ENCODE peak calls at places on chromosome 18, in five cellular contexts. X, K, S, M and R are unnamed samples.
A peak's percentile ranks its signal among the peaks of the same experiment; 100 is the strongest.

GRCh38 chr18:77766421-77766820 is 516.8 kb downstream of the GALR1 start:
- DNase-seq in X (no peak), K (no peak), S (no peak), M (no peak), R (no peak)

GRCh38 chr18:22466608-22467390 is 49.1 kb upstream of the CTAGE1 start:
- DNase-seq in X (no peak), K (no peak), S (peak; percentile 81), M (peak; percentile 24), R (peak; percentile 53)

GRCh38 chr18:76573325-76574025 is 78.4 kb upstream of the ZNF516 start:
- DNase-seq in X (no peak), K (no peak), S (peak; percentile 87), M (peak; percentile 25), R (no peak)

GRCh38 chr18:58335821-58336220 is 291.8 kb downstream of the NEDD4L start:
- DNase-seq in X (no peak), K (no peak), S (no peak), M (no peak), R (no peak)

GRCh38 chr18:79542876-79543750 is 136.5 kb upstream of the CTDP1 start:
- DNase-seq in X (peak; percentile 30), K (no peak), S (no peak), M (no peak), R (peak; percentile 17)

GRCh38 chr18:934518-935123 is 29.9 kb downstream of the ADCYAP1 start:
- DNase-seq in X (no peak), K (no peak), S (no peak), M (no peak), R (no peak)

GRCh38 chr18:23619388-23619873 is 33.1 kb upstream of the NPC1 start:
- DNase-seq in X (no peak), K (no peak), S (peak; percentile 55), M (no peak), R (peak; percentile 38)

GRCh38 chr18:35076556-35076955 is 35.3 kb downstream of the MAPRE2 start:
- DNase-seq in X (no peak), K (no peak), S (peak; percentile 56), M (no peak), R (no peak)

GRCh38 chr18:74407888-74408287 is 49.2 kb downstream of the DIPK1C start:
- DNase-seq in X (no peak), K (no peak), S (no peak), M (no peak), R (no peak)

GRCh38 chr18:9419956-9420631 is 55.2 kb upstream of the RALBP1 start:
- DNase-seq in X (no peak), K (no peak), S (peak; percentile 14), M (no peak), R (no peak)

GRCh38 chr18:50009772-50010171 is 185.2 kb downstream of the MYO5B start:
- DNase-seq in X (no peak), K (peak; percentile 32), S (peak; percentile 31), M (peak; percentile 21), R (no peak)

GRCh38 chr18:62938006-62938405 is 222.7 kb downstream of the PHLPP1 start:
- DNase-seq in X (no peak), K (no peak), S (peak; percentile 52), M (no peak), R (no peak)

GRCh38 chr18:8778824-8779223 is 73.5 kb downstream of the MTCL1 start:
- DNase-seq in X (no peak), K (no peak), S (no peak), M (no peak), R (no peak)

GRCh38 chr18:47522359-47522758 is 270.9 kb upstream of the SKOR2 start:
- DNase-seq in X (no peak), K (no peak), S (no peak), M (no peak), R (no peak)

GRCh38 chr18:66632771-66633170 is 28.9 kb upstream of the CDH19 start:
- DNase-seq in X (no peak), K (no peak), S (no peak), M (no peak), R (no peak)

GRCh38 chr18:43932140-43932539 is 654.9 kb upstream of the SYT4 start:
- DNase-seq in X (no peak), K (no peak), S (peak; percentile 67), M (no peak), R (no peak)

GRCh38 chr18:22828171-22828570 is 105.0 kb upstream of the RBBP8 start:
- DNase-seq in X (no peak), K (no peak), S (peak; percentile 62), M (no peak), R (no peak)

GRCh38 chr18:26458526-26459232 is 89.7 kb downstream of the KCTD1 start:
- DNase-seq in X (no peak), K (no peak), S (peak; percentile 76), M (no peak), R (no peak)

GRCh38 chr18:55376387-55376786 is 211.6 kb downstream of the TCF4 start:
- DNase-seq in X (no peak), K (no peak), S (no peak), M (no peak), R (no peak)

GRCh38 chr18:23193727-23194126 is 58.4 kb downstream of the CABLES1 start:
- DNase-seq in X (no peak), K (no peak), S (no peak), M (no peak), R (no peak)

GRCh38 chr18:79434611-79435010 is 38.9 kb downstream of the NFATC1 start:
- DNase-seq in X (no peak), K (no peak), S (no peak), M (no peak), R (no peak)

GRCh38 chr18:9682572-9682971 is 25.5 kb upstream of the RAB31 start:
- DNase-seq in X (no peak), K (no peak), S (no peak), M (no peak), R (no peak)

GRCh38 chr18:24601624-24602023 is 141.2 kb downstream of the HRH4 start:
- DNase-seq in X (no peak), K (no peak), S (no peak), M (no peak), R (no peak)

GRCh38 chr18:55585586-55586521 is 2.1 kb downstream of the TCF4 start:
- DNase-seq in X (peak; percentile 58), K (no peak), S (peak; percentile 42), M (no peak), R (no peak)

GRCh38 chr18:52435301-52435700 is 95.3 kb downstream of the DCC start:
- DNase-seq in X (no peak), K (no peak), S (no peak), M (no peak), R (no peak)

GRCh38 chr18:25229080-25229479 is 122.9 kb downstream of the ZNF521 start:
- DNase-seq in X (no peak), K (no peak), S (peak; percentile 81), M (no peak), R (no peak)

GRCh38 chr18:41126541-41127235 is 828.3 kb upstream of the PIK3C3 start:
- DNase-seq in X (no peak), K (no peak), S (peak; percentile 67), M (no peak), R (no peak)

GRCh38 chr18:23387265-23387664 is 65.8 kb upstream of the RIOK3 start:
- DNase-seq in X (no peak), K (no peak), S (no peak), M (no peak), R (no peak)